ENCODE peak calls at places on chromosomes 3 and 15, in six cellular contexts. U, Y, L, P, Q and C are unnamed samples.

GRCh38 chr3:69649120-69649519 is 90.1 kb upstream of the MITF start:
- DNase-seq in U (peak), Y (no peak), L (no peak), P (no peak), Q (no peak), C (no peak)

GRCh38 chr3:72738752-72739520 is 109.3 kb downstream of the SHQ1 start:
- DNase-seq in U (peak), Y (peak), L (no peak), P (peak), Q (peak), C (peak)

GRCh38 chr15:92142242-92143232 is 251.1 kb upstream of the ST8SIA2 start:
- DNase-seq in U (peak), Y (no peak), L (no peak), P (no peak), Q (no peak), C (no peak)

GRCh38 chr3:173932624-173933023 is 535.1 kb downstream of the NLGN1 start:
- DNase-seq in U (peak), Y (no peak), L (no peak), P (no peak), Q (no peak), C (no peak)

GRCh38 chr3:129040579-129041300 is 19.8 kb upstream of the GP9 start:
- DNase-seq in U (no peak), Y (peak), L (no peak), P (no peak), Q (no peak), C (no peak)

GRCh38 chr3:135908225-135908624 is 57.3 kb upstream of the PPP2R3A start:
- DNase-seq in U (no peak), Y (no peak), L (peak), P (no peak), Q (no peak), C (no peak)

GRCh38 chr15:48541659-48542334 is 103.7 kb downstream of the FBN1 start:
- DNase-seq in U (peak), Y (no peak), L (no peak), P (no peak), Q (no peak), C (no peak)

GRCh38 chr3:11791339-11792200 is 55.1 kb downstream of the TAMM41 start:
- DNase-seq in U (no peak), Y (no peak), L (no peak), P (no peak), Q (no peak), C (no peak)

GRCh38 chr3:54087581-54088410 is 34.6 kb upstream of the CACNA2D3 start:
- DNase-seq in U (peak), Y (peak), L (no peak), P (peak), Q (no peak), C (peak)

GRCh38 chr3:124168271-124168670 is 176.3 kb upstream of the ROPN1 start:
- DNase-seq in U (no peak), Y (no peak), L (no peak), P (no peak), Q (no peak), C (no peak)

GRCh38 chr3:124676236-124676635 is 54.0 kb upstream of the UMPS start:
- DNase-seq in U (peak), Y (no peak), L (no peak), P (no peak), Q (no peak), C (no peak)

GRCh38 chr3:73530030-73530411 is 94.7 kb downstream of the PDZRN3 start:
- DNase-seq in U (peak), Y (no peak), L (no peak), P (no peak), Q (no peak), C (no peak)

GRCh38 chr15:69303337-69304175 is 4.8 kb downstream of the PAQR5 start:
- DNase-seq in U (peak), Y (no peak), L (no peak), P (no peak), Q (no peak), C (no peak)

GRCh38 chr15:51796777-51797474 is 32.5 kb upstream of the TMOD3 start:
- DNase-seq in U (no peak), Y (no peak), L (no peak), P (no peak), Q (no peak), C (no peak)

GRCh38 chr3:58459160-58459559 is 25.5 kb upstream of the PDHB start:
- DNase-seq in U (no peak), Y (no peak), L (no peak), P (no peak), Q (no peak), C (no peak)

GRCh38 chr3:187076297-187076696 is 63.0 kb downstream of the RPL39L start:
- DNase-seq in U (no peak), Y (no peak), L (no peak), P (no peak), Q (no peak), C (no peak)

GRCh38 chr3:25576836-25577454 is 87.8 kb downstream of the TOP2B start:
- DNase-seq in U (no peak), Y (no peak), L (no peak), P (no peak), Q (no peak), C (no peak)

GRCh38 chr3:186193534-186194450 is 84.9 kb upstream of the ETV5 start:
- DNase-seq in U (peak), Y (peak), L (no peak), P (peak), Q (peak), C (no peak)

GRCh38 chr15:97009036-97009555 is 678.6 kb downstream of the NR2F2 start:
- DNase-seq in U (no peak), Y (no peak), L (no peak), P (no peak), Q (no peak), C (no peak)

GRCh38 chr3:59968510-59968909 is 918.7 kb upstream of the CFAP20DC start:
- DNase-seq in U (no peak), Y (no peak), L (no peak), P (no peak), Q (no peak), C (peak)

GRCh38 chr15:81265256-81265943 is 58.5 kb downstream of the STARD5 start:
- DNase-seq in U (no peak), Y (no peak), L (no peak), P (no peak), Q (no peak), C (no peak)

GRCh38 chr3:43317461-43318316 is 31.3 kb downstream of the SNRK start:
- DNase-seq in U (peak), Y (no peak), L (no peak), P (peak), Q (no peak), C (no peak)

GRCh38 chr3:122892561-122892960 is 97.7 kb downstream of the SLC49A4 start:
- DNase-seq in U (no peak), Y (no peak), L (no peak), P (no peak), Q (no peak), C (no peak)

GRCh38 chr3:76369170-76369569 is 583.8 kb upstream of the ZNF717 start:
- DNase-seq in U (no peak), Y (no peak), L (no peak), P (no peak), Q (no peak), C (no peak)

GRCh38 chr3:169071003-169071402 is 592.5 kb downstream of the MECOM start:
- DNase-seq in U (no peak), Y (no peak), L (no peak), P (no peak), Q (no peak), C (no peak)

GRCh38 chr3:25355034-25355898 is 72.8 kb upstream of the RARB start:
- DNase-seq in U (no peak), Y (no peak), L (no peak), P (no peak), Q (no peak), C (no peak)

GRCh38 chr3:171108066-171108465 is 81.5 kb upstream of the SLC2A2 start:
- DNase-seq in U (no peak), Y (no peak), L (no peak), P (no peak), Q (no peak), C (no peak)

GRCh38 chr3:52195823-52196331 is 2.1 kb upstream of the ALAS1 start:
- DNase-seq in U (peak), Y (no peak), L (peak), P (peak), Q (no peak), C (no peak)

GRCh38 chr3:33318709-33319380 is 41.6 kb downstream of the FBXL2 start:
- DNase-seq in U (no peak), Y (no peak), L (no peak), P (no peak), Q (no peak), C (no peak)

GRCh38 chr3:37052860-37053259 is 59.5 kb downstream of the MLH1 start:
- DNase-seq in U (no peak), Y (no peak), L (no peak), P (no peak), Q (no peak), C (no peak)

GRCh38 chr3:111521881-111522280 is 20.1 kb upstream of the CD96 start:
- DNase-seq in U (peak), Y (no peak), L (no peak), P (no peak), Q (no peak), C (no peak)

GRCh38 chr3:111944377-111944776 is 34.4 kb upstream of the ABHD10 start:
- DNase-seq in U (peak), Y (no peak), L (no peak), P (no peak), Q (no peak), C (no peak)

GRCh38 chr3:13825821-13826220 is 54.0 kb downstream of the WNT7A start:
- DNase-seq in U (no peak), Y (no peak), L (no peak), P (no peak), Q (no peak), C (no peak)

GRCh38 chr3:25426408-25426807 is 1.7 kb upstream of the RARB start:
- DNase-seq in U (no peak), Y (no peak), L (peak), P (no peak), Q (no peak), C (no peak)

GRCh38 chr3:194800014-194800413 is 114.3 kb downstream of the FAM43A start:
- DNase-seq in U (no peak), Y (no peak), L (no peak), P (no peak), Q (no peak), C (no peak)

GRCh38 chr15:53869044-53869805 is 109.0 kb upstream of the UNC13C start:
- DNase-seq in U (no peak), Y (no peak), L (no peak), P (no peak), Q (no peak), C (peak)
- TF ChIP-seq CTCF in U (no peak), Y (no peak), L (no peak), P (no peak), Q (no peak), C (peak)

DNA sequence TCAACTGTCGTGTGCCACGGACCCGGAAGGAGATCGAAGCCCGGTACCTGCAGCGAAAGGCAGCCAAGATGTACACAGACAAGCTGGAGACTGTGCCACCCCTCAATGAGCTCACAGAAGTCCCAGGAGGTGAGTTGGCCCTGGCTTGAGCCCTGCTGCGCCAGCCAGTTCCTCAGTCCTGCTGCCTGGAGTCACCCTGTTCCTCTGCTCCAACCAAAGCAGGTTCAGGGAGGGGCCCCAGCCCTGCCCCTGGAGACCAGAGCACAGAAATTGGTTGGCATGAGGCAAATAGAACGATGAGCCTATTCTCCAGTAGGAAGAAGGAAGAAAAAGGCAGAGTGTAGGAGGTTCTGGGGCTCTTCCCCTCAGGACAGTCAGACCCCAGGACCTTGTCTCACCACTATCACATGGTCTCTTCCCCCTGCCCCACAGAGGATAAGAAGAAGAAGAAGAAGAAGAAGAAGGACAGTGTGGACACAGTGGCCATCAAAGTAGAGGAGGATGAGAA is 8.0 kb downstream of the TMIE start:
- DNase-seq in U (no peak), Y (no peak), L (no peak), P (no peak), Q (no peak), C (no peak)
- H3K4me3 ChIP-seq in U (no peak), Y (no peak), L (no peak), P (no peak), Q (no peak), C (no peak)

GRCh38 chr3:130893240-130894129 is at the start of gene ATP2C1:
- DNase-seq in U (peak), Y (peak), L (peak), P (peak), Q (peak), C (peak)

GRCh38 chr3:130895690-130896089 is 1.8 kb downstream of the ATP2C1 start:
- DNase-seq in U (no peak), Y (no peak), L (no peak), P (no peak), Q (no peak), C (no peak)

GRCh38 chr3:130892759-130893239 is 1.1 kb upstream of the ATP2C1 start:
- DNase-seq in U (peak), Y (no peak), L (peak), P (no peak), Q (no peak), C (peak)

GRCh38 chr3:130894873-130895330 is 1.0 kb downstream of the ATP2C1 start:
- DNase-seq in U (peak), Y (no peak), L (no peak), P (no peak), Q (no peak), C (no peak)

DNA sequence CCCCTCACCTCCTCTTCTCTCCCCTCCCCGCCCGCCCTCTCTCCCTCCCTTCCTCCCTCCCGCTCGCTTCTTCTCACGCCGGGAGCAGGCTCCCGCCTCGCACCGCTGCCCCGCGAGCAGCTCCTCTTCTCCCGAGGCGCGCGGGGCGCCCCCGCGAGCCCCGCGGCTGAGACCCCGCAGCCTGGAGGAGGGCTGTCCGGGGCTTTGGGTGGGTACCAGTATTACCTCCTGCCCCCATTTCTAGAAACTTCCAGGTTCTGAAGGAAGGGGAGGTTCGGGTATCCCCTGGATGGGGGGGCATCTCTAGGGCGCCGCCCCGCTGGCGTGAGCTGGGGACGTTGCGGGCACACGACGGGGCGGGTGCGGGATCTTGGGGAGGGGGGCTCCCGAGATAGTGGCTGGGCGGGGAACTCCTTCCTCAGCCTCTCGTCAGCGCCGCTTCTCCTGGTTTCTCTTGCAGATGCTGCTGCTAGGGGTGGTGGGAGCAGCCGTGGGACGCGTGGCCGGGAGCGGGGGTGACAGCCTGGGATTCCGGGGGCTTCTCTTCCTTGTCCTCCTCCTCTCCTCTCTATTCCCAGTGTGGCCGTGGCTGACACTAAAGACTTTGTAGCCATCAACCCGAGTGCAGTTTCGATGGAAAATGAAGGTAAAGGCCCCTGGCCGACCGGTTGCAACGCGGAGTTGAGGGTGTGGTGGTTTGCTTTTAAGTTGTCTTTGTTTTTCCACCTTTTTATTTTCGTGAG is 417 bp downstream of the ATP2C1 start:
- DNase-seq in U (peak), Y (peak), L (no peak), P (peak), Q (peak), C (peak)
- TF ChIP-seq CTCF in U (no peak), Y (no peak), L (no peak), P (no peak), Q (no peak), C (no peak)

GRCh38 chr3:121658716-121659435 is 1.8 kb downstream of the HCLS1 start:
- DNase-seq in U (no peak), Y (no peak), L (no peak), P (no peak), Q (no peak), C (no peak)
- H3K4me3 ChIP-seq in U (no peak), Y (no peak), L (no peak), P (peak), Q (no peak), C (no peak)

GRCh38 chr3:48546203-48546829 is 10.3 kb downstream of the PFKFB4 start:
- DNase-seq in U (no peak), Y (no peak), L (no peak), P (no peak), Q (no peak), C (no peak)

GRCh38 chr3:48553886-48554845 is 2.4 kb downstream of the PFKFB4 start:
- DNase-seq in U (no peak), Y (no peak), L (no peak), P (peak), Q (no peak), C (no peak)

GRCh38 chr3:48548165-48548564 is 8.4 kb downstream of the PFKFB4 start:
- DNase-seq in U (no peak), Y (no peak), L (no peak), P (peak), Q (no peak), C (no peak)

GRCh38 chr3:48552111-48552911 is 4.3 kb downstream of the PFKFB4 start:
- DNase-seq in U (no peak), Y (no peak), L (peak), P (peak), Q (peak), C (no peak)

GRCh38 chr3:48548731-48549705 is 7.6 kb downstream of the PFKFB4 start:
- DNase-seq in U (peak), Y (no peak), L (peak), P (peak), Q (peak), C (peak)
- TF ChIP-seq CTCF in U (peak), Y (peak), L (peak), P (peak), Q (peak), C (peak)

DNA sequence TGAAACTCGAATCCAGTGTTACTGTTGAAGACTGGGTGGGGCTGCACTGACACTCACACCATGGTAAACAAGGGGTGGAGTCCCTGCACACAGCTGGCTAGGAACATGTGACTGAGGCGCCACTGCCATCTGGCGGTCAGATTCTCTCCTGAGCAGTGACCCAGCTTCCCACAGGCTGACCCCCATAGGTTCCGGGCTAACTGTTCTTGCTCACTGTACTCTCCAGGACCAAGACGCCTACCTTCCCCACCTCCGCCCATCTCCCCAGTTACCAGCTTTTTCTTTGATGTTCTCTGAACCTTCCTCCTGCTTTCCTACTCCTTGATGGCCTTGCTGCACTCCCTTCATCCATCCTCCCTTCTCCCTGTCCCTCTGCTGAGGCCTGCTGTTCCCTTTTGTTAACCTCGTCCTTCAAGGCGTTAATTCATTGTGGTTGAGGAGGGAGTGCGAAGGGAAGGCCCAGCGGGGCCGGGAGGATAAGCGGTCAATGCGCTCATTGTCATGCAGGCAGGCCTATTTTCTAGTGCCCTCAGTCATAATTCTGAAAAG is 115.2 kb downstream of the ATP8B4 start:
- DNase-seq in U (peak), Y (peak), L (peak), P (peak), Q (peak), C (peak)
- H3K4me3 ChIP-seq in U (no peak), Y (no peak), L (no peak), P (no peak), Q (no peak), C (no peak)

GRCh38 chr3:66037330-66037985 is 1.3 kb downstream of the MAGI1 start:
- DNase-seq in U (peak), Y (peak), L (peak), P (peak), Q (peak), C (peak)
- TF ChIP-seq CTCF in U (peak), Y (no peak), L (no peak), P (no peak), Q (no peak), C (peak)

GRCh38 chr15:24772256-24772655 is 96.7 kb downstream of the NPAP1 start:
- DNase-seq in U (no peak), Y (no peak), L (no peak), P (no peak), Q (no peak), C (no peak)
- H3K4me3 ChIP-seq in U (no peak), Y (no peak), L (peak), P (no peak), Q (no peak), C (peak)